ENCODE peak calls at places on chromosome 20, in seven cellular contexts. G is NT2/D1, D is HepG2, V is K562, H is SK-N-SH, N is GM12878, F is H1. X is an unnamed sample.

GRCh38 chr20:44810061-44810390 is 320 bp downstream of the RIMS4 start:
- DNase-seq in G (no peak), D (no peak), V (no peak), H (no peak), N (no peak), F (peak; percentile 54), X (no peak)

GRCh38 chr20:5569021-5569420 is 181.2 kb upstream of the SHLD1 start:
- DNase-seq in G (no peak), D (peak; percentile 71), V (peak; percentile 48), H (peak; percentile 52), N (no peak), F (no peak), X (peak; percentile 28)

GRCh38 chr20:56422131-56422823 is 10.2 kb downstream of the CASS4 start:
- DNase-seq in G (no peak), D (peak; percentile 81), V (peak; percentile 82), H (no peak), N (no peak), F (no peak), X (peak; percentile 38)

GRCh38 chr20:20710847-20711315 is 1.6 kb downstream of the RALGAPA2 start:
- DNase-seq in G (no peak), D (peak; percentile 90), V (peak; percentile 23), H (no peak), N (no peak), F (no peak), X (no peak)

GRCh38 chr20:32523613-32524218 is 61.4 kb downstream of the NOL4L start:
- DNase-seq in G (no peak), D (no peak), V (no peak), H (peak; percentile 19), N (no peak), F (no peak), X (no peak)

GRCh38 chr20:37898301-37899104 is 4.4 kb upstream of the VSTM2L start:
- DNase-seq in G (no peak), D (no peak), V (no peak), H (no peak), N (no peak), F (no peak), X (no peak)

GRCh38 chr20:48390981-48391380 is 436.8 kb downstream of the PREX1 start:
- DNase-seq in G (no peak), D (no peak), V (no peak), H (no peak), N (no peak), F (no peak), X (no peak)

GRCh38 chr20:4697874-4698221 is 23.9 kb upstream of the PRND start:
- DNase-seq in G (no peak), D (no peak), V (no peak), H (no peak), N (no peak), F (no peak), X (no peak)

GRCh38 chr20:4195499-4195898 is 180.1 kb upstream of the RNF24 start:
- DNase-seq in G (no peak), D (peak; percentile 61), V (peak; percentile 52), H (peak; percentile 70), N (no peak), F (peak; percentile 77), X (no peak)

GRCh38 chr20:16175322-16175721 is 397.9 kb downstream of the KIF16B start:
- DNase-seq in G (no peak), D (no peak), V (no peak), H (no peak), N (peak; percentile 17), F (no peak), X (no peak)

GRCh38 chr20:19615629-19616028 is 142.4 kb upstream of the RIN2 start:
- DNase-seq in G (no peak), D (no peak), V (no peak), H (no peak), N (no peak), F (no peak), X (no peak)

GRCh38 chr20:4038047-4038459 is 22.7 kb upstream of the RNF24 start:
- DNase-seq in G (no peak), D (no peak), V (peak; percentile 86), H (no peak), N (peak; percentile 75), F (peak; percentile 48), X (no peak)

GRCh38 chr20:4160761-4161305 is 145.5 kb upstream of the RNF24 start:
- DNase-seq in G (no peak), D (peak; percentile 37), V (no peak), H (no peak), N (no peak), F (peak; percentile 50), X (no peak)

GRCh38 chr20:20367681-20368413 is at the start of gene INSM1:
- DNase-seq in G (no peak), D (no peak), V (no peak), H (peak; percentile 47), N (no peak), F (no peak), X (no peak)

GRCh38 chr20:44959082-44959895 is 908 bp downstream of the TOMM34 start:
- DNase-seq in G (no peak), D (peak; percentile 65), V (peak; percentile 72), H (peak; percentile 31), N (no peak), F (no peak), X (no peak)

GRCh38 chr20:51480507-51481270 is 61.8 kb downstream of the NFATC2 start:
- DNase-seq in G (no peak), D (no peak), V (no peak), H (no peak), N (peak; percentile 84), F (no peak), X (no peak)

DNA sequence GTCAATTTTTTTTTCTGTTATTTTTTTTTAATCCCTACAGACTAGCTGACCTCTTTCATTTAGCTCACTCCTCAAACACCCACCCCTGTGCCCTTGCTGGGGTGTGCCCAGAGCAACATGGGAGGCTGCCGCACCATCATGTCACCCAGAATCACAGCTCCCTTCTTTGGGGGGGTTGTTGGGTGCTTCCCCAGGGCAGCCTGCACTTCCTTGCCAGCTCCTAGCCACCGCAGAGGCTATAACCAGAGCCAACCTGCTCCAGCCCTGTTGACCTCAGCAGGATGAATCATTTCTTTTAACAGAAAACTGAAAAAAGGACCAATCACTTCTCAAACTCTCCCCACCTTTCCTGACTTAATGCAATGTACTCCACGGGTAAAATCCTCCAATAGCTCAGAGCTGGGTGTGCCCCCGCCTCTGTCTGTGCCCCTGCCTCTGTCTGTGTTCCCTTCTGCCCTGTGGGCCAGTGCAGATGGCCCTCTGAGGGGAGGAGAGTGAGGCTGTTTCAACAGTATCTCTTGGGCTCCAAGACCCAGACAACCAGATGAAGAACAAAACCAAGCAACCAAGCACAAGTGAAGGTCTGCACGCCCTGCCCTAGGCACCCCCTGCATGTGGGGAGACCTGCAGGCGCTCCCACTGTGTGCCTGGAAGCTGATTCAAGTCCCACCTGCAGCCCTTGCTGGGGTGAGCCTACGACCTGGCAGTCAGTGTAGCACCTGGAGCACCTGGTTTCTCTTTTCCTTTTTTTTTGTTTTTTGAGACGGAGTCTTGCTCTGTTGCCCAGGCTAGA is 67.7 kb downstream of the PYGB start:
- DNase-seq in G (no peak), D (no peak), V (no peak), H (no peak), N (no peak), F (no peak), X (no peak)
- TF ChIP-seq YY1 in G (no peak), D (no peak), V (no peak), H (no peak), N (no peak), F (no peak), X (no peak)

GRCh38 chr20:53795170-53795569 is 201.5 kb upstream of the ZNF217 start:
- DNase-seq in G (no peak), D (no peak), V (no peak), H (no peak), N (no peak), F (no peak), X (no peak)
- TF ChIP-seq YY1 in G (no peak), D (no peak), V (no peak), H (no peak), N (no peak), F (no peak), X (no peak)

GRCh38 chr20:62104234-62104789 is 18.0 kb upstream of the LSM14B start:
- DNase-seq in G (no peak), D (no peak), V (no peak), H (no peak), N (no peak), F (no peak), X (no peak)

GRCh38 chr20:62101078-62101477 is 21.2 kb upstream of the LSM14B start:
- DNase-seq in G (no peak), D (no peak), V (no peak), H (no peak), N (no peak), F (no peak), X (no peak)

GRCh38 chr20:62103508-62104233 is 18.6 kb upstream of the LSM14B start:
- DNase-seq in G (no peak), D (no peak), V (no peak), H (no peak), N (no peak), F (no peak), X (no peak)

GRCh38 chr20:62105592-62105991 is 16.7 kb upstream of the LSM14B start:
- DNase-seq in G (no peak), D (no peak), V (no peak), H (no peak), N (no peak), F (no peak), X (no peak)

DNA sequence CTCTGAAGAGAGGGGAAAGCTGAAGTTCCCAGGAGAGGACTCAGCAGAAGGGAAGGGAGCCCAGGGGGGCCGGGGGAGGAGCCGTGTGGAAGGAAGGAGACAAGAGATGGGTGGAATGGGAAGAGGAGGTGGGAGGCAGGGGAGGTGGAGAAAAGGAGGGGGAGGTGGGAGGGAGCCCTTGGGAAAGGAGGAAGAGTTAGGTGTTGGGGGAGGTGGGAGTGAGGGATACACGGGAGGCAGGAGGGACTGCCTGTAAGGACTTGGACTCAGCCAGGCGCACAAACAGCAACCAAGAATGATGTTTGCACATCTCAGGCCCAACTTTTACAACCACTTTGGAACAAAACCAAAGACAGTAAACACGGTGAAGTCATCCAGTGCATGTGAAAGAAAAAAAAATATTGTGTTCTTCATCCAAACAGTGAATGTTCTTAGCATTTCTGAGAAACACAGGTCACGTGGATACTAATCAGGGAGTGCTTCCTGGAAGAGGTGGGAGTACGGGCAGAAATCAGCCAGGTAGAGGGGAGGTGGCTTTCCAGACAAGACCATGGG is 17.4 kb upstream of the LSM14B start:
- DNase-seq in G (no peak), D (no peak), V (no peak), H (no peak), N (no peak), F (no peak), X (no peak)
- TF ChIP-seq YY1 in G (no peak), D (no peak), V (no peak), H (no peak), N (no peak), F (no peak), X (no peak)

DNA sequence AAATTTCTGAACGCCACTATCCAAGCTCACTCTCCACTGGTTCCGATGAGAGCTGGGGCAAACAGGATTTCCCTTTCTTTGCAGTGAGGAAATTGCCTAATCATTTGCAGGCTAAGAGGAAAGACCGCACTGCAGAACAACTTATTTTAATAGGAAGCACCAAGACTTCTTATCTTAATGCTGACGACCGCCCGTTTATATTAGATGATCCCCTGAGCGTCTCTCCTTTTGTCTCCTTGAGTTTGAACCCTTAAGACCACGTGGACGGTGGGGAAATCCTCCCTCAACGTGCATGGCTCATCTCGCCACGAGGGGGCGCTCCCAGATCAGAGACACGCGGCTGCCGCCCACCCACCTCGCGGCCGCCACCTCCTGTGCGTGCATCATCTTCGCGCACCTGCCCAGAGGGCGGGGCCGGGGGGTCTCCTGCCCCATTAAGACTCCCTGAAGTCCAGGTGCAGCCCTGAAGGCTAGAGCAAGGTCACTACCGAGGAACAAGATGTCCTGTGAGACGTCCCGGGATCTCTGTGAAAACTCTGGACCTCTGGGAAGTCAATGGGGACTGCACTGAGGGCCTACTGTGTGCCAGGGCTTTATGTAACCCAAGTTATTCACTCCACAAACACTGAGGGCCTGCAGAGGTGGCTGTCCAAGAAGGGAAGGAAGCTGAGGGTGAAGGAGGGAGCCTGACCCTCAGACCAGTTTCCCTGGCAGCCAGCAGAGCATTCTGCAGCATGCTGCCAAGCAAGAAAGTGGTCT is 28.2 kb downstream of the PDYN start:
- DNase-seq in G (peak; percentile 77), D (peak; percentile 71), V (peak; percentile 69), H (peak; percentile 84), N (peak; percentile 19), F (peak; percentile 96), X (peak; percentile 62)
- TF ChIP-seq YY1 in G (no peak), D (peak; percentile 61), V (no peak), H (no peak), N (peak; percentile 60), F (no peak), X (no peak)